ENCODE peak calls at places on chromosomes 7 and 10, in four cellular contexts. X is PC-9, K is GM23248, L is hepatocyte. E is an unnamed sample.

GRCh38 chr7:144437370-144438191 is 34.1 kb upstream of the NOBOX start:
- DNase-seq in X (peak; percentile 70), L (peak; percentile 88), K (peak; percentile 77), E (peak; percentile 38)

GRCh38 chr10:89283988-89284475 is 17.8 kb upstream of the IFIT2 start:
- DNase-seq in K (peak; percentile 86), L (peak; percentile 78), X (no peak), E (no peak)

GRCh38 chr10:125103466-125104377 is 56.6 kb downstream of the CTBP2 start:
- DNase-seq in K (no peak), X (no peak), L (no peak), E (no peak)

GRCh38 chr10:67665491-67665890 is 30.5 kb downstream of the CTNNA3 start:
- DNase-seq in X (no peak), K (no peak), L (peak; percentile 7), E (no peak)

GRCh38 chr7:16025696-16026095 is 339.2 kb upstream of the MEOX2 start:
- DNase-seq in X (no peak), K (no peak), L (no peak), E (no peak)

GRCh38 chr10:5776150-5776880 is 36.9 kb downstream of the GDI2 start:
- DNase-seq in X (no peak), L (no peak), K (peak; percentile 41), E (no peak)

GRCh38 chr10:63114031-63114814 is 18.9 kb upstream of the NRBF2 start:
- DNase-seq in L (peak; percentile 61), K (peak; percentile 94), X (peak; percentile 46), E (no peak)

GRCh38 chr10:95273393-95274312 is 17.1 kb downstream of the PDLIM1 start:
- DNase-seq in K (peak; percentile 90), X (peak; percentile 60), L (peak; percentile 80), E (no peak)

GRCh38 chr10:14478639-14479038 is 147.9 kb upstream of the FRMD4A start:
- DNase-seq in K (peak; percentile 78), X (no peak), L (peak; percentile 71), E (no peak)

GRCh38 chr10:30829921-30830671 is 200.5 kb upstream of the LYZL2 start:
- DNase-seq in X (no peak), L (no peak), K (peak; percentile 78), E (no peak)

GRCh38 chr7:26090927-26091519 is 61.0 kb upstream of the NFE2L3 start:
- DNase-seq in L (peak; percentile 68), K (peak; percentile 73), X (peak; percentile 50), E (no peak)

GRCh38 chr10:117165557-117166419 is 27.7 kb upstream of the VAX1 start:
- DNase-seq in X (no peak), K (peak; percentile 77), L (peak; percentile 78), E (no peak)

GRCh38 chr10:93598157-93598556 is 2.9 kb downstream of the RBP4 start:
- DNase-seq in K (peak; percentile 21), X (no peak), L (no peak), E (no peak)

GRCh38 chr7:52925332-52925731 is 110.1 kb upstream of the POM121L12 start:
- DNase-seq in L (no peak), X (no peak), K (no peak), E (no peak)

GRCh38 chr7:158843775-158844174 is 12.6 kb upstream of the DYNC2I1 start:
- DNase-seq in L (no peak), X (no peak), K (no peak), E (no peak)

GRCh38 chr10:108653466-108653865 is 1269.8 kb downstream of the XPNPEP1 start:
- DNase-seq in X (no peak), L (no peak), K (peak; percentile 44), E (no peak)

GRCh38 chr7:113945018-113945938 is 26.5 kb upstream of the PPP1R3A start:
- DNase-seq in X (no peak), L (no peak), K (no peak), E (no peak)

GRCh38 chr7:27133409-27134157 is 3.0 kb upstream of the HOXA4 start:
- DNase-seq in K (no peak), L (no peak), X (no peak), E (no peak)

GRCh38 chr7:154856737-154857136 is 146.2 kb downstream of the PAXIP1 start:
- DNase-seq in X (no peak), L (no peak), K (no peak), E (no peak)

GRCh38 chr7:115789901-115790300 is 240.7 kb downstream of the TFEC start:
- DNase-seq in L (no peak), X (no peak), K (no peak), E (no peak)

GRCh38 chr10:62584726-62585125 is 210.6 kb downstream of the ZNF365 start:
- DNase-seq in X (no peak), K (peak; percentile 41), L (no peak), E (no peak)

GRCh38 chr10:124122211-124122610 is 28.8 kb upstream of the CHST15 start:
- DNase-seq in L (no peak), X (no peak), K (no peak), E (no peak)

GRCh38 chr10:111023060-111023459 is 53.8 kb upstream of the ADRA2A start:
- DNase-seq in L (no peak), K (no peak), X (no peak), E (no peak)

GRCh38 chr10:50972591-50972990 is 87.2 kb upstream of the A1CF start:
- DNase-seq in X (no peak), K (no peak), L (peak; percentile 65), E (no peak)

GRCh38 chr10:38156416-38157269 is 62.5 kb downstream of the ZNF37A start:
- DNase-seq in X (no peak), K (no peak), L (no peak), E (no peak)

GRCh38 chr7:135917721-135918120 is 59.4 kb downstream of the MTPN start:
- DNase-seq in L (no peak), K (no peak), X (no peak), E (no peak)

GRCh38 chr10:49751216-49751615 is 10.9 kb downstream of the OGDHL start:
- DNase-seq in L (no peak), X (no peak), K (no peak), E (no peak)

GRCh38 chr7:20314216-20314615 is 16.5 kb upstream of the ITGB8 start:
- DNase-seq in L (no peak), X (no peak), K (no peak), E (no peak)

GRCh38 chr10:79181227-79181626 is 112.5 kb downstream of the ZMIZ1 start:
- DNase-seq in X (no peak), K (no peak), L (no peak), E (no peak)

GRCh38 chr7:155291045-155291530 is 6.6 kb upstream of the INSIG1 start:
- DNase-seq in L (peak; percentile 75), K (peak; percentile 79), X (peak; percentile 88), E (no peak)

GRCh38 chr10:11687357-11687771 is 54.8 kb upstream of the ECHDC3 start:
- DNase-seq in L (peak; percentile 50), X (peak; percentile 97), K (no peak), E (no peak)

GRCh38 chr10:92714872-92715271 is 25.1 kb downstream of the HHEX start:
- DNase-seq in L (no peak), X (no peak), K (no peak), E (no peak)

GRCh38 chr10:116138897-116139296 is 134.1 kb downstream of the GFRA1 start:
- DNase-seq in L (no peak), K (no peak), X (no peak), E (no peak)

DNA sequence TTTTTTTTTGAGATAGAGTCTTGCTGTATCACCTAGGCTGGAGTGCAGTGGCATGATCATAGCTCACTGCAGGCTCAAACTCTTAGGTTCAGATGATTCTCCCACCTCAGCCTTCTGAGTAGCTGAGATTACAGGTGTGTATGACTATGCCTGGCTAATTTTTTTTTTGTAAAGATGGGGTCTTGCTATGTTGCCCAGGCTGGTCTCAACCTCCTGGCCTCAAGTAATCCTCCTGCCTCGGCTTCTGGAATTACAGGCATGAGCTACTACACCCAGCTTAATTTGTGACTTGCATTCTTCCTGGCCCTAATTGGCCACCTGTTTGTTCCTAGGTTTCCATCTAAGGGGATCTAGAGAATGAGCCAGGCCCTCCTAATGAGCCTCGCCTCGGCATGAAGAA is 9.3 kb downstream of the ARHGAP22 start:
- DNase-seq in K (no peak), X (no peak), L (no peak), E (no peak)
- H3K4me1 ChIP-seq in K (peaks cover 6% of the 10 kb centered on the region), X (no peaks in the 10 kb centered on the region), L (no peaks in the 10 kb centered on the region), E (no peaks in the 10 kb centered on the region)

GRCh38 chr7:143408247-143408685 is 390 bp downstream of the EPHA1 start:
- DNase-seq in L (no peak), X (no peak), K (no peak), E (no peak)
- H3K27ac ChIP-seq in L (peak overlapping the region; percentile 34), X (no peak overlapping the region), K (no peak overlapping the region), E (peak overlapping the region; percentile 33)

GRCh38 chr7:123533929-123534382 is 439 bp downstream of the IQUB start:
- DNase-seq in X (no peak), K (no peak), L (no peak), E (no peak)

GRCh38 chr7:123534383-123535260 is at the start of gene IQUB:
- DNase-seq in L (peak; percentile 99), K (peak; percentile 99), X (peak; percentile 82), E (peak; percentile 72)

GRCh38 chr7:123533553-123533917 is 860 bp downstream of the IQUB start:
- DNase-seq in L (no peak), K (no peak), X (no peak), E (no peak)

GRCh38 chr7:123537026-123537642 is 2.7 kb upstream of the IQUB start:
- DNase-seq in K (peak; percentile 49), X (peak; percentile 48), L (peak; percentile 21), E (no peak)

DNA sequence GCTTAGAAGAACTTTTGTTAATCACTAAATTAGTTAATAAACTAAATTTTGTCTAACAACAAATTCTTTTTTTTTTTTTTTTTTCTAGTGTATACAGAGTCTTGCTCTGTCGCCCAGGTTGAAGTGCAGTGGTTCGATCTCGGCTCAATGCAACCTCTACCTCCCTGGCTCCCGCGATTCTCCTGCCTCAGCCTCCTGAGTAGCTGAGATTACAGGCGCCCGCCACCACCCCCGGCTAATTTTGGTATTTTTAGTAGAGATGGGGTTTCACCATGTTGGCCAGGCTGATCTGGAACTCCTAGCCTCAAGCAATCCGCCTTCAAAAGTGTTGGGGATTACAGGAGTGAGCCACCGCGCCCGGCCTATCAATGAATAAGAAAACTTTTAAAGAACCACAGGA is 1.1 kb upstream of the IQUB start:
- DNase-seq in X (no peak), K (no peak), L (no peak), E (no peak)
- H3K4me2 ChIP-seq in X (peak overlapping the region; percentile 81), K (peak overlapping the region; percentile 49), L (peak overlapping the region; percentile 65), E (peak overlapping the region; percentile 77)

DNA sequence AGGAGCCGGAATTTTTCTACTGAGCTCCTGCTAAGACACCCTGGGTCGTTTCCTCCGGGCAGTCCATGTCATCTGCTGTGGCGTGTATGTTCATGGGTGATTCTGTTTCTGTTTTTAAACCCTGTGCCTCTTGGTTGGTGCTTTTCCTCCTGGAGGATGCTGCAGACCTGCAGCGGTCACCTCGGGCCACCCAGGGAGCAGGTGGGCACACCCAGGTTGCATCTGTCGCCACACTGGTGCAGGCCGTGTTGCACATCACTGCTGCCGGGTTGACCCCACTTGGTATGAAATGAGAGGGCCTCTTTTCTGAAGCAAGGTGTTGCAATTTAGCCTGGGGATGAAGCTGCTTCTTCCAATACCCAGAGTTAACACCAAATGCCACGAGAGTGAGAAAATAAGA is 127.2 kb downstream of the CUX1 start:
- DNase-seq in L (no peak), X (no peak), K (no peak), E (no peak)
- H3K4me1 ChIP-seq in L (peaks cover 34% of the 10 kb centered on the region), X (peaks cover 34% of the 10 kb centered on the region), K (peaks cover 20% of the 10 kb centered on the region), E (peaks cover 24% of the 10 kb centered on the region)